ENCODE peak calls at places on chromosomes 4 and X, in seven cellular contexts. Q, A, D, Y, P, W and R are unnamed samples.
A peak's percentile ranks its signal among the peaks of the same experiment; 100 is the strongest.

GRCh38 chrX:54208531-54208930 is 25.5 kb upstream of the FAM120C start:
- DNase-seq in Q (peak; percentile 51), P (no peak), D (no peak), A (no peak), W (no peak), Y (peak; percentile 67), R (no peak)

GRCh38 chrX:20718592-20718991 is 451.9 kb upstream of the RPS6KA3 start:
- DNase-seq in D (no peak), W (no peak), P (no peak), A (peak; percentile 11), Q (no peak), Y (no peak), R (no peak)

GRCh38 chrX:132954323-132954722 is 4.1 kb downstream of the HS6ST2 start:
- DNase-seq in Q (no peak), A (no peak), W (no peak), P (no peak), D (no peak), Y (no peak), R (no peak)

GRCh38 chr4:109004431-109004830 is 241.6 kb upstream of the ETNPPL start:
- DNase-seq in Q (no peak), Y (no peak), A (no peak), W (no peak), P (no peak), D (no peak), R (no peak)

GRCh38 chr4:120718979-120719566 is 203.5 kb downstream of the PRDM5 start:
- DNase-seq in Y (peak; percentile 40), Q (peak; percentile 22), D (no peak), W (no peak), P (no peak), A (no peak), R (no peak)

GRCh38 chrX:68669094-68669830 is 21.8 kb downstream of the STARD8 start:
- DNase-seq in Q (peak; percentile 41), A (peak; percentile 75), D (no peak), W (no peak), Y (peak; percentile 55), P (no peak), R (no peak)

GRCh38 chrX:13340182-13340791 is 20.4 kb upstream of the ATXN3L start:
- DNase-seq in Y (no peak), W (no peak), P (no peak), A (no peak), Q (no peak), D (no peak), R (no peak)

GRCh38 chr4:65393078-65393477 is 277.2 kb downstream of the EPHA5 start:
- DNase-seq in Y (no peak), D (no peak), P (no peak), Q (no peak), A (no peak), W (no peak), R (no peak)

GRCh38 chr4:114081783-114082182 is 102.3 kb upstream of the ARSJ start:
- DNase-seq in Q (no peak), Y (no peak), A (no peak), W (no peak), P (no peak), D (no peak), R (no peak)

GRCh38 chrX:108091878-108092291 is 307 bp downstream of the ATG4A start:
- DNase-seq in Y (no peak), W (no peak), P (no peak), D (no peak), Q (no peak), A (no peak), R (no peak)

GRCh38 chr4:41994461-41994860 is 4.1 kb downstream of the SLC30A9 start:
- DNase-seq in Q (no peak), D (no peak), A (no peak), W (no peak), P (no peak), Y (no peak), R (no peak)

GRCh38 chr4:112036881-112037280 is 108.4 kb upstream of the FAM241A start:
- DNase-seq in W (no peak), P (no peak), Y (no peak), Q (no peak), D (no peak), A (no peak), R (no peak)

GRCh38 chr4:84800256-84800655 is 166.2 kb downstream of the WDFY3 start:
- DNase-seq in Q (peak; percentile 4), D (no peak), P (no peak), A (no peak), Y (peak; percentile 6), W (no peak), R (no peak)

GRCh38 chr4:13498464-13498863 is 14.3 kb upstream of the RAB28 start:
- DNase-seq in Q (no peak), Y (no peak), D (no peak), W (no peak), A (no peak), P (no peak), R (no peak)

GRCh38 chrX:56569378-56570061 is 6.1 kb downstream of the UBQLN2 start:
- DNase-seq in A (no peak), Y (no peak), D (no peak), W (no peak), Q (no peak), P (no peak), R (no peak)

GRCh38 chr4:128601992-128602695 is 207.4 kb upstream of the JADE1 start:
- DNase-seq in Y (peak; percentile 67), P (no peak), A (no peak), D (no peak), Q (peak; percentile 53), W (no peak), R (peak; percentile 81)

GRCh38 chr4:6568148-6568547 is 6.8 kb upstream of the MAN2B2 start:
- DNase-seq in P (no peak), D (no peak), Q (no peak), W (no peak), Y (no peak), A (no peak), R (no peak)

GRCh38 chr4:6567218-6567617 is 7.8 kb upstream of the MAN2B2 start:
- DNase-seq in Y (no peak), P (no peak), D (no peak), Q (no peak), W (no peak), A (no peak), R (no peak)

GRCh38 chr4:6563935-6564645 is 10.9 kb upstream of the MAN2B2 start:
- DNase-seq in P (peak; percentile 86), W (no peak), Q (no peak), D (no peak), A (no peak), Y (no peak), R (no peak)

GRCh38 chr4:6566582-6567190 is 8.3 kb upstream of the MAN2B2 start:
- DNase-seq in W (no peak), Q (no peak), A (no peak), Y (no peak), P (no peak), D (no peak), R (no peak)

GRCh38 chr4:6565691-6566431 is 9.1 kb upstream of the MAN2B2 start:
- DNase-seq in A (no peak), W (no peak), Y (no peak), D (no peak), P (no peak), Q (no peak), R (no peak)
- H3K27me3 ChIP-seq in A (peaks cover 52% of the 10 kb centered on the region), W (peaks cover 8% of the 10 kb centered on the region), Y (peaks cover 32% of the 10 kb centered on the region), D (peaks cover 21% of the 10 kb centered on the region), P (no peaks in the 10 kb centered on the region), Q (peaks cover 27% of the 10 kb centered on the region), R (peaks cover 6% of the 10 kb centered on the region)

DNA sequence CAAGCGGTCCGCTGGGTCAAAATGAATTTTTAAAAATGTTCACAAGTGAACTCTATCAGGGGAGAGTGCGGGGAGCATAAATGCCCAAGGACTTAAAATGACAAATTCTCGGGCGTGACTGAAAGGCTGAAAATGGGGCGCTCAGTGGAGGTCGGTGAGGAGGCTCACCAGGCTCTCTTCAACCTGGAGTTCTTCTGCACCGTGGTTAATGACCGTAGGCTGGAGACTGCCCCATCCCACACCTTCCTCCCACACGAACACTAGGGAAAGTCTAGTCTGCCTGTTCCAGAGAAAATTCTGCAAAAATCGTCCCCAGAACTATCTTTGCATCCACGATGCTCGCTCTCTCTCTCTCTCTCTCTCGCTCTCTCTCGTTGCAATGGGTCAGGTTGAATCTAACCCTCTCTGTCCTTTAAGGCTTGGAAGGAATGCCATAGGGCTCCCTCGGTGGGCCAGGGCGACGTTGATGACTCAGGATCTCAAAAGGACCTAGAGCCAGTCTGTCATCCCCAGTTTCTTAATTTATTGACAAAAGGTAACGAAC is 111.5 kb downstream of the DCTD start:
- DNase-seq in Q (no peak), D (no peak), Y (no peak), A (no peak), W (no peak), P (no peak), R (no peak)
- H3K4me3 ChIP-seq in Q (peak overlapping the region; percentile 56), D (no peak overlapping the region), Y (no peak overlapping the region), A (no peak overlapping the region), W (no peak overlapping the region), P (no peak overlapping the region), R (no peak overlapping the region)

GRCh38 chr4:8857682-8858187 is 13.9 kb downstream of the HMX1 start:
- DNase-seq in A (no peak), Y (no peak), D (no peak), W (no peak), Q (no peak), P (no peak), R (no peak)

GRCh38 chr4:8858925-8859210 is 12.8 kb downstream of the HMX1 start:
- DNase-seq in A (no peak), Y (no peak), W (no peak), D (no peak), Q (no peak), P (no peak), R (no peak)

GRCh38 chr4:8856835-8857590 is 14.6 kb downstream of the HMX1 start:
- DNase-seq in P (no peak), A (no peak), W (no peak), Y (no peak), Q (no peak), D (no peak), R (no peak)

GRCh38 chr4:8859550-8860095 is 12.0 kb downstream of the HMX1 start:
- DNase-seq in D (no peak), Q (no peak), W (no peak), A (no peak), P (no peak), Y (no peak), R (no peak)

DNA sequence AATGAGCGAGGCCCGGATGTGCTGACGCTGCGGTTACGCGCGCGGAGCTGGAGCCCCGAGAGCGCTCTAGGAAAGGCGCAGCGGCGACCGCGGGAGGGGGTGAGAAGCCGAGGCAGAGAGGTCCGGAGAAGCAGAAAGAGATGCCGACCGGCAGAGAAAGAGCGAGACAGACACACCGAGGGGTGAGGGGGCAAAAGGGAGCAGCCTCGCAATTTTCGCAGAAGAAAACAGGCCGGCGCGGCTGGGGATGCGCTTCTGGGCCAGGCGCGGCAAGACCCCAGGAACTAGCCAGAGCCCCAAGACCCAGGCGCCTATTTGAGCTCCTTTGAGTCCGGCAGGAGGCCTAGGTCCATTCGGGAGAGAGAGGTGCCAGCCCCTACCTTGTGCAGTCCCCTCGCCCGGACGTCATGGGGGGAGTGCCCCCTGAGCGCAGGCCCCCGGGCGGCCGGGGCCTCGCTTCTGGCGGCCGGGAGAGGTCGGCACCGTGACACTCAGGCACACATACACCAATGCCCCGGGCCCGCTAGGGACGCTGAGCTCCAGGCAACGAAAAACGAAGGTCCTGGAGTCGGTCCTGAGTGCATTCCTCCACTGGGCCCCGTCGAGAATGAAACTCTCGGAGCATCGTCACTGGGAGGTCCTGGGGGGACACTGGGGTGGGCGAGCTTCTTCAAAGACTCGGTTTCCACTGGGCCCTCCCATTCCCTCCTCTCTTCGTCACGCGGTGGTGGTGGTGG is 13.3 kb downstream of the HMX1 start:
- DNase-seq in Y (no peak), Q (no peak), D (no peak), A (no peak), P (no peak), W (no peak), R (no peak)
- H3K27me3 ChIP-seq in Y (peaks cover 72% of the 10 kb centered on the region), Q (peaks cover 68% of the 10 kb centered on the region), D (peaks cover 25% of the 10 kb centered on the region), A (peaks cover 94% of the 10 kb centered on the region), P (no peaks in the 10 kb centered on the region), W (peaks cover 35% of the 10 kb centered on the region), R (peaks cover 19% of the 10 kb centered on the region)

GRCh38 chr4:11404431-11404830 is 24.3 kb downstream of the HS3ST1 start:
- DNase-seq in P (no peak), A (no peak), Q (no peak), Y (no peak), D (no peak), W (no peak), R (no peak)
- H3K4me3 ChIP-seq in P (no peak overlapping the region), A (no peak overlapping the region), Q (no peak overlapping the region), Y (no peak overlapping the region), D (no peak overlapping the region), W (no peak overlapping the region), R (no peak overlapping the region)